ENCODE peak calls at places on chromosomes 16 and 17, in eight cellular contexts. One of them, this sample, is unnamed.

GRCh38 chr17:81230043-81230820 is 7.5 kb upstream of the CEP131 start:
- DNase-seq in neuronal stem cell: no peak
- DNase-seq in mesenchymal stem cell: no peak
- DNase-seq in AG04450: no peak
- DNase-seq in A673: no peak
- DNase-seq in psoas muscle: peak; percentile 54
- DNase-seq in NT2/D1: no peak
- DNase-seq in PC-9: peak; percentile 46
- DNase-seq in this sample: no peak

GRCh38 chr16:57639172-57639571 is 10.7 kb downstream of the ADGRG1 start:
- DNase-seq in neuronal stem cell: peak; percentile 89
- DNase-seq in mesenchymal stem cell: peak; percentile 35
- DNase-seq in AG04450: no peak
- DNase-seq in A673: peak; percentile 53
- DNase-seq in psoas muscle: no peak
- DNase-seq in NT2/D1: no peak
- DNase-seq in PC-9: no peak
- DNase-seq in this sample: no peak

GRCh38 chr16:4372578-4373355 is 1.1 kb downstream of the VASN start:
- DNase-seq in neuronal stem cell: no peak
- DNase-seq in mesenchymal stem cell: peak; percentile 87
- DNase-seq in AG04450: no peak
- DNase-seq in A673: peak; percentile 71
- DNase-seq in psoas muscle: no peak
- DNase-seq in NT2/D1: no peak
- DNase-seq in PC-9: no peak
- DNase-seq in this sample: no peak

GRCh38 chr16:76265434-76266045 is 11.7 kb upstream of the CNTNAP4 start:
- DNase-seq in neuronal stem cell: no peak
- DNase-seq in mesenchymal stem cell: peak; percentile 49
- DNase-seq in AG04450: peak; percentile 8
- DNase-seq in A673: peak; percentile 58
- DNase-seq in psoas muscle: no peak
- DNase-seq in NT2/D1: peak; percentile 51
- DNase-seq in PC-9: peak; percentile 23
- DNase-seq in this sample: no peak

GRCh38 chr17:21239680-21240374 is 13.4 kb downstream of the NATD1 start:
- DNase-seq in neuronal stem cell: no peak
- DNase-seq in mesenchymal stem cell: peak; percentile 38
- DNase-seq in AG04450: no peak
- DNase-seq in A673: peak; percentile 38
- DNase-seq in psoas muscle: no peak
- DNase-seq in NT2/D1: no peak
- DNase-seq in PC-9: no peak
- DNase-seq in this sample: no peak

GRCh38 chr16:84141143-84141670 is 3.8 kb downstream of the HSDL1 start:
- DNase-seq in neuronal stem cell: no peak
- DNase-seq in mesenchymal stem cell: no peak
- DNase-seq in AG04450: no peak
- DNase-seq in A673: no peak
- DNase-seq in psoas muscle: no peak
- DNase-seq in NT2/D1: no peak
- DNase-seq in PC-9: no peak
- DNase-seq in this sample: no peak

GRCh38 chr17:7435676-7436555 is 681 bp downstream of the TMEM102 start:
- DNase-seq in neuronal stem cell: peak; percentile 31
- DNase-seq in mesenchymal stem cell: peak; percentile 48
- DNase-seq in AG04450: no peak
- DNase-seq in A673: peak; percentile 78
- DNase-seq in psoas muscle: peak; percentile 70
- DNase-seq in NT2/D1: no peak
- DNase-seq in PC-9: peak; percentile 59
- DNase-seq in this sample: no peak

GRCh38 chr17:34542700-34543336 is 36.6 kb upstream of the TMEM132E start:
- DNase-seq in neuronal stem cell: peak; percentile 64
- DNase-seq in mesenchymal stem cell: peak; percentile 15
- DNase-seq in AG04450: no peak
- DNase-seq in A673: peak; percentile 2
- DNase-seq in psoas muscle: no peak
- DNase-seq in NT2/D1: no peak
- DNase-seq in PC-9: peak; percentile 5
- DNase-seq in this sample: no peak

GRCh38 chr16:69485816-69486215 is 61.4 kb downstream of the CYB5B start:
- DNase-seq in neuronal stem cell: no peak
- DNase-seq in mesenchymal stem cell: no peak
- DNase-seq in AG04450: no peak
- DNase-seq in A673: no peak
- DNase-seq in psoas muscle: no peak
- DNase-seq in NT2/D1: no peak
- DNase-seq in PC-9: no peak
- DNase-seq in this sample: no peak

DNA sequence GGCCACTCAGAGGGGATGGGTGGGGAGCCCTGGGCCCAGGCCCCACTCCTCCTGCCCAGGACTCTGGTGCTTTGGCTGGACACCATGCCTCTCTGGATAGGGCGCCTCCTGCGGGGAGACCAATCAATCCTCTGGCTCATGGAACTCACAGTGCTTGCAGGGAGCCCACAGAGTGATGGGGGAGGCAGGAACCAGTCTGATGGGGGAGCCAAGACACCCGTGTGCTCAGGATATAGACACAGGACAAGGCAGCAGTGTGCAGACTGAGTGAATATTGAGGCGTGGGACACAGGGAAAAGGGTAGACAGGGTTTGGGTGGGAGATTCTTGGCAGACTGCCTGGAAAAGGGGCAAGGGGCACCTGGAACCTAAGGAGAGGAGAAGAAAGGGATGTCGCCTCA is 37.6 kb upstream of the DLX4 start:
- DNase-seq in neuronal stem cell: no peak
- DNase-seq in mesenchymal stem cell: no peak
- DNase-seq in AG04450: no peak
- DNase-seq in A673: no peak
- DNase-seq in psoas muscle: no peak
- DNase-seq in NT2/D1: no peak
- DNase-seq in PC-9: no peak
- DNase-seq in this sample: no peak
- H3K27me3 ChIP-seq in neuronal stem cell: no peaks in the 10 kb centered on the region
- H3K27me3 ChIP-seq in mesenchymal stem cell: peaks cover 34% of the 10 kb centered on the region
- H3K27me3 ChIP-seq in AG04450: peaks cover 67% of the 10 kb centered on the region
- H3K27me3 ChIP-seq in A673: no peaks in the 10 kb centered on the region
- H3K27me3 ChIP-seq in psoas muscle: no peaks in the 10 kb centered on the region
- H3K27me3 ChIP-seq in NT2/D1: no peaks in the 10 kb centered on the region
- H3K27me3 ChIP-seq in PC-9: peaks cover 3% of the 10 kb centered on the region
- H3K27me3 ChIP-seq in this sample: no peaks in the 10 kb centered on the region

GRCh38 chr16:35651841-35652240 is 2192.4 kb downstream of the TP53TG3F start:
- DNase-seq in neuronal stem cell: no peak
- DNase-seq in mesenchymal stem cell: no peak
- DNase-seq in AG04450: no peak
- DNase-seq in A673: no peak
- DNase-seq in psoas muscle: no peak
- DNase-seq in NT2/D1: no peak
- DNase-seq in PC-9: no peak
- DNase-seq in this sample: no peak
- H3K9me3 ChIP-seq in neuronal stem cell: peaks cover 2% of the 10 kb centered on the region
- H3K9me3 ChIP-seq in mesenchymal stem cell: peaks cover 27% of the 10 kb centered on the region
- H3K9me3 ChIP-seq in AG04450: no peaks in the 10 kb centered on the region
- H3K9me3 ChIP-seq in A673: peaks cover 31% of the 10 kb centered on the region
- H3K9me3 ChIP-seq in psoas muscle: no peaks in the 10 kb centered on the region
- H3K9me3 ChIP-seq in NT2/D1: no peaks in the 10 kb centered on the region
- H3K9me3 ChIP-seq in PC-9: no peaks in the 10 kb centered on the region
- H3K9me3 ChIP-seq in this sample: no peaks in the 10 kb centered on the region

DNA sequence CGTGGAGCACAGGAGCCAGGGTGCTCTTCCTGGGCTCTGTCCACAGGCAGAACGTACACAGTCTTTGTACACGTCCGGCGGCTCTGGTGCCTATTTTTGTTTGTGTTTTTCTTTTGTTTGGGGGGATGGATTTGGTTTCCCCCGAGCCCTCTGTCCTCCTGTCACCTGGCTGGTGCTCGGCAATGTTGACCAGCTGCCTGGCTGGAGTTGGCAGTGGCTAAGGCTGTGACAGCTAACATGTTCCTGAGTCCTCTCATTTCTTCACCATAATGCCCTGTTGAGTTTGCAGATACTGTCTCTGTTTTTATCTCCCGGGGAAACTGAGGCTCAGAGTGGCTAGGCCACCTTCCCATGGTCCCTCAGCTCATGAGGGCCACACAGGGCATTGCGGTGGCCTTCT is 25.7 kb downstream of the MAPT start:
- DNase-seq in neuronal stem cell: no peak
- DNase-seq in mesenchymal stem cell: no peak
- DNase-seq in AG04450: no peak
- DNase-seq in A673: no peak
- DNase-seq in psoas muscle: no peak
- DNase-seq in NT2/D1: no peak
- DNase-seq in PC-9: no peak
- DNase-seq in this sample: no peak
- H3K27me3 ChIP-seq in neuronal stem cell: no peaks in the 10 kb centered on the region
- H3K27me3 ChIP-seq in mesenchymal stem cell: peaks cover 65% of the 10 kb centered on the region
- H3K27me3 ChIP-seq in AG04450: peaks cover 19% of the 10 kb centered on the region
- H3K27me3 ChIP-seq in A673: no peaks in the 10 kb centered on the region
- H3K27me3 ChIP-seq in psoas muscle: no peaks in the 10 kb centered on the region
- H3K27me3 ChIP-seq in NT2/D1: no peaks in the 10 kb centered on the region
- H3K27me3 ChIP-seq in PC-9: peaks cover 82% of the 10 kb centered on the region
- H3K27me3 ChIP-seq in this sample: no peaks in the 10 kb centered on the region

DNA sequence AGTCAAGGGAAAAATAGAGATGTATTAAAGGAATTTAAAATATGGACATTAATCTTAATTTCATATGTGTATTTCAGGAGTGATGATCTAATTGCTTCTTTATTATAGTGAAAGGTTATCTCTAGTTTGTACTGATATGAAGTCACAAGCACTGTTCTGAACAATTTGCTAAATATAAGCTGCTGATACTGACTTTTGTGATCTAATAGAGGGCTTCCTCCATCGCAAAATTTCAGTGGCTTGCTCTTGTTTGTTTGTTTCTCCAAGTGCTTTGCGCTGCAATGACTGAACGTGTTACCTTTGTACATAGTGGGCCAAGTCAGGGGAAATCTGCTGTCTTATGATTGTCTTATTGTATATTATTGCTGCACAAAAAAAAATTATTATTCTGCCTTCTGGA is 307.0 kb downstream of the KCNJ2 start:
- DNase-seq in neuronal stem cell: no peak
- DNase-seq in mesenchymal stem cell: no peak
- DNase-seq in AG04450: no peak
- DNase-seq in A673: no peak
- DNase-seq in psoas muscle: no peak
- DNase-seq in NT2/D1: no peak
- DNase-seq in PC-9: no peak
- DNase-seq in this sample: no peak
- H3K9me3 ChIP-seq in neuronal stem cell: no peaks in the 10 kb centered on the region
- H3K9me3 ChIP-seq in mesenchymal stem cell: no peaks in the 10 kb centered on the region
- H3K9me3 ChIP-seq in AG04450: no peaks in the 10 kb centered on the region
- H3K9me3 ChIP-seq in A673: no peaks in the 10 kb centered on the region
- H3K9me3 ChIP-seq in psoas muscle: no peaks in the 10 kb centered on the region
- H3K9me3 ChIP-seq in NT2/D1: no peaks in the 10 kb centered on the region
- H3K9me3 ChIP-seq in PC-9: no peaks in the 10 kb centered on the region
- H3K9me3 ChIP-seq in this sample: no peaks in the 10 kb centered on the region